ENCODE peak calls at places on chromosomes 11 and 22, in seven cellular contexts. X is CD8-positive, alpha-beta T cell; A is endodermal cell; K is psoas muscle; I is sigmoid colon; D is DND-41; T is OCI-LY7. Y is an unnamed sample.

GRCh38 chr11:47768090-47768620 is 1.0 kb upstream of the FNBP4 start:
- DNase-seq in X (peak), A (peak), K (peak), I (peak), D (peak), T (peak), Y (peak)

GRCh38 chr11:72080326-72081183 is at the start of the genes LRRC51 and NUMA1:
- DNase-seq in X (peak), A (peak), K (peak), I (peak), D (peak), T (peak), Y (peak)

GRCh38 chr11:225734-226453 is 10.2 kb downstream of the SIRT3 start:
- DNase-seq in X (no peak), A (peak), K (no peak), I (peak), D (no peak), T (no peak), Y (no peak)

GRCh38 chr11:95849087-95849825 is 59.0 kb downstream of the CEP57 start:
- DNase-seq in X (no peak), A (peak), K (no peak), I (peak), D (peak), T (peak), Y (no peak)

GRCh38 chr11:46210133-46210636 is 67.3 kb upstream of the CREB3L1 start:
- DNase-seq in X (no peak), A (no peak), K (no peak), I (no peak), D (no peak), T (no peak), Y (no peak)

GRCh38 chr22:23113067-23113846 is 28.5 kb downstream of the RSPH14 start:
- DNase-seq in X (no peak), A (no peak), K (no peak), I (no peak), D (peak), T (peak), Y (no peak)

GRCh38 chr22:27597703-27598444 is 203.7 kb downstream of the MN1 start:
- DNase-seq in X (no peak), A (no peak), K (no peak), I (no peak), D (no peak), T (peak), Y (no peak)

GRCh38 chr11:3947084-3947483 is 91.6 kb downstream of the STIM1 start:
- DNase-seq in X (peak), A (no peak), K (no peak), I (peak), D (peak), T (peak), Y (no peak)

GRCh38 chr11:10550988-10551657 is 10.1 kb upstream of the RNF141 start:
- DNase-seq in X (no peak), A (no peak), K (no peak), I (no peak), D (no peak), T (no peak), Y (no peak)

GRCh38 chr11:2261436-2262230 is 8.8 kb downstream of the ASCL2 start:
- DNase-seq in X (peak), A (peak), K (no peak), I (no peak), D (no peak), T (no peak), Y (no peak)

GRCh38 chr11:2202900-2203439 is 31.4 kb upstream of the TH start:
- DNase-seq in X (no peak), A (no peak), K (no peak), I (peak), D (no peak), T (no peak), Y (no peak)

GRCh38 chr22:24444729-24445466 is 17.5 kb downstream of the ADORA2A start:
- DNase-seq in X (no peak), A (no peak), K (no peak), I (no peak), D (no peak), T (no peak), Y (peak)

GRCh38 chr11:66002648-66003225 is 434 bp downstream of the BANF1 start:
- DNase-seq in X (no peak), A (peak), K (peak), I (peak), D (no peak), T (no peak), Y (peak)

GRCh38 chr11:44269369-44270351 is 40.3 kb downstream of the ALX4 start:
- DNase-seq in X (no peak), A (no peak), K (no peak), I (no peak), D (no peak), T (no peak), Y (peak)

GRCh38 chr11:36509265-36509664 is 807 bp downstream of the TRAF6 start:
- DNase-seq in X (no peak), A (no peak), K (no peak), I (no peak), D (no peak), T (peak), Y (no peak)

GRCh38 chr11:64754919-64755662 is 4.7 kb downstream of the PYGM start:
- DNase-seq in X (no peak), A (no peak), K (peak), I (peak), D (no peak), T (no peak), Y (no peak)
- H3K4me3 ChIP-seq in X (no peak), A (no peak), K (peak), I (no peak), D (no peak), T (no peak), Y (no peak)

DNA sequence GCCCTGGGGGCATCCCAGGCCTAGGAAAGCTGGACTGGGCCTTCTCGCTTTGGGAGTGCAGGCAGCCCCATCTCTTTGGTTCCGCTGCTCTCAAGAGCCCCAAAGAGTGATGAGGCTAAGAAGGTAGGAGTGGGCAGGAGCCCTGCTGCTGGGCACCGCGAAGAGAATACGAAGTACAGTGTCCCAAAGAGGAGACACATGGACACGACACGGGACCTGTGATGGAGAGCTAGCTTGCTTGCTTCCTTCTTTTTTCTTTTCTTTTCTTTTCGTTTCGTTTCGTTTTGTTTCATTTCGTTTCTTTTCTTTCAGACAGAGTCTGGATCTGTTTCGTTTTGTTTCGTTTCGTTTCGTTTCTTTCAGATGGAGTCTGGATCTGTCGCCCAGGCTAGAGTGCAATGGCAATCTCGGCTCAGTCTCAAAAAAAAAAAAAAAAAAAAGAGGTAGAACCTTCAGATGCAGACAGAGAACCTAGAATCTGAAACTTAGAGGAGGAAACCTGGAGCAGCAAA is 10.6 kb downstream of the MGAT3 start:
- DNase-seq in X (no peak), A (no peak), K (no peak), I (no peak), D (no peak), T (no peak), Y (no peak)
- TF ChIP-seq CTCF in X (no peak), A (no peak), K (no peak), I (no peak), D (no peak), T (no peak), Y (no peak)

GRCh38 chr11:68382358-68382998 is 70.1 kb downstream of the LRP5 start:
- DNase-seq in X (no peak), A (no peak), K (no peak), I (no peak), D (no peak), T (no peak), Y (no peak)
- H3K27ac ChIP-seq in X (no peak), A (no peak), K (no peak), I (peak), D (no peak), T (no peak), Y (peak)

GRCh38 chr11:57597971-57598830 is 716 bp downstream of the SERPING1 start:
- DNase-seq in X (no peak), A (peak), K (peak), I (peak), D (no peak), T (no peak), Y (peak)

GRCh38 chr11:57599381-57599780 is 1.9 kb downstream of the SERPING1 start:
- DNase-seq in X (no peak), A (no peak), K (no peak), I (no peak), D (no peak), T (no peak), Y (no peak)

GRCh38 chr11:57596266-57596885 is 1.1 kb upstream of the SERPING1 start:
- DNase-seq in X (no peak), A (no peak), K (no peak), I (no peak), D (no peak), T (no peak), Y (no peak)

GRCh38 chr11:57598831-57599155 is 1.3 kb downstream of the SERPING1 start:
- DNase-seq in X (no peak), A (no peak), K (no peak), I (no peak), D (no peak), T (no peak), Y (no peak)

GRCh38 chr11:57597461-57597892 is at the start of gene SERPING1:
- DNase-seq in X (no peak), A (peak), K (peak), I (peak), D (no peak), T (no peak), Y (peak)
- H3K4me3 ChIP-seq in X (no peak), A (peak), K (peak), I (peak), D (no peak), T (no peak), Y (peak)

DNA sequence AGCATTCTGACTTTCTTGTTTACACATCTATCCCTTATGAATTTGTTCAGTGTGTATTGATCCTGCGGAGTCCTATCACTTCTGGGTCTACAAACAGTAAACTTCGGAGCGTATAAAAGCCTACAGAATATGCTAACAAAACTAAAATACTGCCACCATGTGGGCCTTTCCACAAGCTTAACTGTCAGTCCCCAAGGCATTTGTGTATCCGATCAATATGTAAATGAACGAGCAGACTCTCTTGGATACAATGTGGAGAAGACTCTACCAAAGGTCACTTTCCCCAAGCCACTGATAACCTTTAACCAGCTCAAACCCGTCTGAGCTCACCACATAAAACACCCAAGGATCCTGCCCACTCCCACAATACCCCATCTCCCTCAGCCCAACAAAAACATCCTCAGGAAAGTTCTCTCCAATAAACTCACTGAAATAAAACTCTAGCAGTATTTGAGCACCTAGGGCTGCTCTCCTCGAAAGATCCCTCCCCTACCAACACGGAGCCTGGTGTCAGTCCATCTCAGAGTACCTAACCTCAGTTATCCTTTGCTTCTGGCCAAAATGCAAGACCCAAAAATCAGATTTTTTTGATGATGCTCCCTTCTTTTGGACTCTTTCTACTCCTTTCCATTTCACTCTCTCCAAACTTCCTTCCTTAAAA is 17.8 kb downstream of the ADA2 start:
- DNase-seq in X (no peak), A (peak), K (no peak), I (no peak), D (no peak), T (no peak), Y (no peak)
- TF ChIP-seq CTCF in X (no peak), A (peak), K (peak), I (no peak), D (peak), T (peak), Y (no peak)

GRCh38 chr22:21797444-21798221 is 62.0 kb upstream of the YPEL1 start:
- DNase-seq in X (no peak), A (no peak), K (no peak), I (no peak), D (no peak), T (no peak), Y (no peak)

GRCh38 chr22:21796231-21796630 is 60.6 kb upstream of the YPEL1 start:
- DNase-seq in X (no peak), A (no peak), K (no peak), I (no peak), D (no peak), T (no peak), Y (no peak)

GRCh38 chr22:21791635-21792625 is 56.3 kb upstream of the YPEL1 start:
- DNase-seq in X (peak), A (no peak), K (no peak), I (no peak), D (no peak), T (no peak), Y (no peak)

GRCh38 chr22:21800552-21801303 is 65.1 kb upstream of the YPEL1 start:
- DNase-seq in X (no peak), A (no peak), K (no peak), I (no peak), D (no peak), T (no peak), Y (no peak)

DNA sequence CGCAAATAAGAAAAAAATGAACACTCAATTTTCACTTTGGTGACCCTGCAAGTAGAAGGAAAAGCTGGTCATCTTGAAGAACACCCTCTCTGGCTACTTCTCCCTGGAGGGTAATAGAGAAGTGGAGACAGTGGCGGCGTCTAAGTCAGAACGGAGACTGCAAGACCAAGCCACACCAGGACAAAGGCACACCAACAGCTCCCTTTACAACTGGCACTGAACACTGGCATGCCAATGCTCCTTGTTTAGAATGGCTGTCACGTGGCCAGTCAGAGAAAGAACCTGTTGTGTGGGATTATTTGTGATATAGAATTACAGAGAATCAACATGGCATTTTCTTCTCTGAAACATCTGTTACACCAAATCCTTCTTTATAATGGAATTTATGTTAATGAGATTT is 61.3 kb upstream of the YPEL1 start:
- DNase-seq in X (no peak), A (no peak), K (no peak), I (no peak), D (no peak), T (no peak), Y (no peak)
- H3K27ac ChIP-seq in X (peak), A (no peak), K (peak), I (no peak), D (no peak), T (no peak), Y (no peak)

DNA sequence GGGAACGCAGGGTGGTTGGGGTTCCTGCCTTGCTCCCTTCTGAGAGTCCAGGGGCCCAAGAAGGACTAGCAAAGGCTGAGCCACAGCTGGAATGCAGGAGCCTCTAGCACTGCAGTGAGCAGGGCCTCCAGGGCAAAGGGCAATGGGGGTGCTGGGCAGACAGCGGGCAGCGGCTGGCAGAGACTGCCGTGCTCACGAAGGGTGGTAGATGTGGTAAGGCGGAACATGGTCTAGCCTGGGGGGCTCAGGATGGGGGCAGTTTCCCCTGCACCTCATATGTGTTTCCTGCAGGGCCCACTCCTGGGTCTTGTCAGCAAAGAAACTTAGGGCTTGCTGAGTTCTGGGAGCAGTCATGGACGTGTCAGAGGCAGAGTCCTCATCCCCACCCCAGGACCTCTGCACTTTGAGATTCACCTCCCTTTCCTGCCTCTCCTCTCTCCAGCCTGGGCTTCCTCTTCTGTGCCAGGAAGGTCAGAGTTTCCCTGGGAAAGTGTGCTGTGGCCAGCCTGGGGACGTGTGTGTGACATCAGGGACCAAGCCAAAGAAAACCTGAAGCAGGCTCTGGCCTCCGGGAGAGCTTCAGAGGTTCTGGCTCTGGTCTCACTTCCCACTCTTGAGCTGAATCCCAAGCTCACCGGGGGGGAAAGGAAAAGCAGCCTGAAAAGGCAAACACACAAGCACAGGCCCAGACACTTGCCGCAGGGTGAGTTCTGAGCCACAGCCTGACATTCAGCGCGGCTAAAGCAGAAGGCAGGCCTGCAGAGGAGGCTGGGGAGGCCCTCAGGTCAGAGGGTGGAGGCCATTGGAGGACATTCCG is 4.4 kb downstream of the MOGAT2 start:
- DNase-seq in X (no peak), A (no peak), K (no peak), I (no peak), D (no peak), T (no peak), Y (no peak)
- H3K4me3 ChIP-seq in X (no peak), A (no peak), K (no peak), I (no peak), D (no peak), T (no peak), Y (no peak)

GRCh38 chr11:120210651-120211521 is at the start of gene OAF:
- DNase-seq in X (peak), A (peak), K (peak), I (peak), D (peak), T (peak), Y (no peak)
- TF ChIP-seq CTCF in X (no peak), A (peak), K (no peak), I (no peak), D (peak), T (peak), Y (no peak)